ENCODE peak calls at places on chromosomes 1 and 21, in six cellular contexts. One of them, this sample, is unnamed.

GRCh38 chr1:209895709-209896108 is 42.3 kb upstream of the SYT14 start:
- DNase-seq in K562: no peak
- DNase-seq in HepG2: no peak
- DNase-seq in A549: no peak
- DNase-seq in endothelial cell of umbilical vein: peak
- DNase-seq in GM12878: no peak
- DNase-seq in this sample: no peak

GRCh38 chr1:8121261-8122159 is 95.4 kb upstream of the ERRFI1 start:
- DNase-seq in K562: peak
- DNase-seq in GM12878: no peak
- DNase-seq in A549: peak
- DNase-seq in HepG2: peak
- DNase-seq in endothelial cell of umbilical vein: peak
- DNase-seq in this sample: peak

GRCh38 chr1:76381450-76382108 is 307.0 kb downstream of the ST6GALNAC3 start:
- DNase-seq in HepG2: no peak
- DNase-seq in K562: no peak
- DNase-seq in endothelial cell of umbilical vein: no peak
- DNase-seq in A549: no peak
- DNase-seq in GM12878: no peak
- DNase-seq in this sample: no peak

GRCh38 chr1:5876251-5876650 is 116.0 kb downstream of the NPHP4 start:
- DNase-seq in endothelial cell of umbilical vein: no peak
- DNase-seq in K562: no peak
- DNase-seq in HepG2: no peak
- DNase-seq in GM12878: no peak
- DNase-seq in A549: no peak
- DNase-seq in this sample: no peak

GRCh38 chr1:31155216-31155806 is 84.4 kb downstream of the NKAIN1 start:
- DNase-seq in endothelial cell of umbilical vein: peak
- DNase-seq in A549: peak
- DNase-seq in K562: peak
- DNase-seq in GM12878: no peak
- DNase-seq in HepG2: peak
- DNase-seq in this sample: peak

GRCh38 chr21:37800122-37800455 is 116.2 kb downstream of the KCNJ6 start:
- DNase-seq in endothelial cell of umbilical vein: peak
- DNase-seq in K562: no peak
- DNase-seq in GM12878: no peak
- DNase-seq in A549: no peak
- DNase-seq in HepG2: no peak
- DNase-seq in this sample: no peak

GRCh38 chr1:179366093-179366800 is 476 bp downstream of the AXDND1 start:
- DNase-seq in A549: peak
- DNase-seq in K562: no peak
- DNase-seq in endothelial cell of umbilical vein: no peak
- DNase-seq in GM12878: no peak
- DNase-seq in HepG2: no peak
- DNase-seq in this sample: no peak

GRCh38 chr1:6185151-6185550 is 5.0 kb upstream of the CHD5 start:
- DNase-seq in GM12878: no peak
- DNase-seq in endothelial cell of umbilical vein: no peak
- DNase-seq in A549: no peak
- DNase-seq in HepG2: no peak
- DNase-seq in K562: no peak
- DNase-seq in this sample: no peak

GRCh38 chr1:9363061-9363471 is 70.4 kb downstream of the SPSB1 start:
- DNase-seq in HepG2: no peak
- DNase-seq in GM12878: no peak
- DNase-seq in endothelial cell of umbilical vein: no peak
- DNase-seq in K562: no peak
- DNase-seq in A549: no peak
- DNase-seq in this sample: no peak

GRCh38 chr1:245822997-245823396 is 668.2 kb downstream of the KIF26B start:
- DNase-seq in GM12878: no peak
- DNase-seq in K562: no peak
- DNase-seq in A549: peak
- DNase-seq in HepG2: peak
- DNase-seq in endothelial cell of umbilical vein: no peak
- DNase-seq in this sample: peak

GRCh38 chr1:244200596-244200995 is 149.5 kb downstream of the ZBTB18 start:
- DNase-seq in endothelial cell of umbilical vein: no peak
- DNase-seq in HepG2: no peak
- DNase-seq in A549: no peak
- DNase-seq in GM12878: no peak
- DNase-seq in K562: no peak
- DNase-seq in this sample: no peak

GRCh38 chr1:26862781-26863676 is at the start of gene SFN:
- DNase-seq in GM12878: no peak
- DNase-seq in K562: peak
- DNase-seq in endothelial cell of umbilical vein: no peak
- DNase-seq in A549: peak
- DNase-seq in HepG2: peak
- DNase-seq in this sample: peak

GRCh38 chr1:93442276-93442675 is 5.6 kb upstream of the FNBP1L start:
- DNase-seq in A549: peak
- DNase-seq in K562: peak
- DNase-seq in endothelial cell of umbilical vein: no peak
- DNase-seq in GM12878: no peak
- DNase-seq in HepG2: no peak
- DNase-seq in this sample: no peak

GRCh38 chr1:47696404-47696910 is 258.6 kb downstream of the FOXD2 start:
- DNase-seq in K562: no peak
- DNase-seq in A549: no peak
- DNase-seq in GM12878: no peak
- DNase-seq in HepG2: no peak
- DNase-seq in endothelial cell of umbilical vein: peak
- DNase-seq in this sample: no peak

GRCh38 chr1:183887826-183888819 is 83.2 kb downstream of the RGL1 start:
- DNase-seq in GM12878: no peak
- DNase-seq in K562: no peak
- DNase-seq in A549: no peak
- DNase-seq in endothelial cell of umbilical vein: peak
- DNase-seq in HepG2: no peak
- DNase-seq in this sample: no peak

GRCh38 chr1:23196627-23197328 is 20.5 kb downstream of the HTR1D start:
- DNase-seq in K562: no peak
- DNase-seq in GM12878: no peak
- DNase-seq in A549: peak
- DNase-seq in endothelial cell of umbilical vein: peak
- DNase-seq in HepG2: no peak
- DNase-seq in this sample: no peak

GRCh38 chr1:48661726-48662483 is 114.8 kb downstream of the BEND5 start:
- DNase-seq in HepG2: no peak
- DNase-seq in endothelial cell of umbilical vein: no peak
- DNase-seq in K562: no peak
- DNase-seq in GM12878: no peak
- DNase-seq in A549: no peak
- DNase-seq in this sample: peak

GRCh38 chr1:188043536-188044245 is 1214.9 kb downstream of the PLA2G4A start:
- DNase-seq in HepG2: no peak
- DNase-seq in A549: no peak
- DNase-seq in endothelial cell of umbilical vein: peak
- DNase-seq in K562: no peak
- DNase-seq in GM12878: no peak
- DNase-seq in this sample: no peak
- TF ChIP-seq MYC in HepG2: no peak
- TF ChIP-seq MYC in A549: no peak
- TF ChIP-seq MYC in endothelial cell of umbilical vein: no peak
- TF ChIP-seq MYC in K562: no peak
- TF ChIP-seq MYC in GM12878: no peak
- TF ChIP-seq MYC in this sample: no peak

GRCh38 chr1:52727956-52728656 is 1.9 kb downstream of the ZYG11B start:
- DNase-seq in HepG2: no peak
- DNase-seq in A549: no peak
- DNase-seq in endothelial cell of umbilical vein: no peak
- DNase-seq in K562: no peak
- DNase-seq in GM12878: no peak
- DNase-seq in this sample: no peak

GRCh38 chr1:52726265-52727113 is at the start of gene ZYG11B:
- DNase-seq in GM12878: peak
- DNase-seq in A549: peak
- DNase-seq in HepG2: peak
- DNase-seq in K562: peak
- DNase-seq in endothelial cell of umbilical vein: peak
- DNase-seq in this sample: peak

GRCh38 chr1:52723260-52723659 is 3.0 kb upstream of the ZYG11B start:
- DNase-seq in A549: no peak
- DNase-seq in K562: no peak
- DNase-seq in HepG2: no peak
- DNase-seq in GM12878: no peak
- DNase-seq in endothelial cell of umbilical vein: no peak
- DNase-seq in this sample: no peak

GRCh38 chr1:52725903-52726264 is 369 bp upstream of the ZYG11B start:
- DNase-seq in endothelial cell of umbilical vein: no peak
- DNase-seq in GM12878: peak
- DNase-seq in K562: no peak
- DNase-seq in A549: no peak
- DNase-seq in HepG2: no peak
- DNase-seq in this sample: no peak

DNA sequence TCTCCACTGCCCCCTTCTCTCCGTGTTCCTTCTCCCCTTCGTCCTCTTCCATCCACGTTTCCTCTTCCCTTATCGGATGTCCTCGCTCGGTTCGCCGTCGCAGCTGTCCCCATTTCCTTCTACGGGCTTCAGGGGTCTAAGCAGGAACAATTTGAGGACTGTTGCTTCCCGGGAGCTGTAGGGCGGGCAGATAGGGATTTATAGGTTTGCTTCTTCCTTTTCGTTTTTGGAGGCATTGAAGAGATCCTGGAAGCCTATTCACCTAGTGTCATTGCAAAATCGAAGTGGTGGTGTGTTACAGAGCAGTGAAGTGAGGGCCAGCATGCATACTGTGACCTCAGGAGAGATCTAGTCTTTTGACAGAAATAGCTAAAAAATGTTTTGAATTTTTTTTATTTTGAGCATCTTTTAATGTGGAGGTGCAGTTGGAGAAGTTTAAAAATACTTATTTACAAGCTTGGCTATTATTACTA is 897 bp downstream of the ZYG11B start:
- DNase-seq in A549: no peak
- DNase-seq in HepG2: no peak
- DNase-seq in GM12878: no peak
- DNase-seq in K562: peak
- DNase-seq in endothelial cell of umbilical vein: peak
- DNase-seq in this sample: peak
- TF ChIP-seq MYC in A549: no peak
- TF ChIP-seq MYC in HepG2: no peak
- TF ChIP-seq MYC in GM12878: no peak
- TF ChIP-seq MYC in K562: peak
- TF ChIP-seq MYC in endothelial cell of umbilical vein: no peak
- TF ChIP-seq MYC in this sample: no peak

DNA sequence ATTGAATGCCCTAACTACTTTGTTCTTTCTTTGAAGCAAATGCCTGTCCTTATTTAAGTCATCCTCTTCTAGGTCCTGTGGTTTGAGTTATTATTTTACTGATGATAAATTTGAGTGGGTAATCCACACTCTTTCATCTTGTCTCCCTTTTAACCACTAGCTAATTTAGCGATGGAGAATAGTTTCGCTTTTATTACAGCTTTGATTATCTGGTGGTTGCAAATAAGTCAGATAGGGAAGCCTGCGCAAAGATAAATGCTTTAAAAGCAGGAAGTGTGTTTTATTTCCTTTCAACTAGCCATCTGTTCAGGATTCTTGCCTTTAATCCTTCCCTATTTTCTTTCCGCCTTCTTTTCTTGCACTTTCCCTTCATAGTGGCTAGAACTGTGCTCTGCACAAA is 129.0 kb downstream of the TGFB2 start:
- DNase-seq in K562: no peak
- DNase-seq in HepG2: no peak
- DNase-seq in endothelial cell of umbilical vein: peak
- DNase-seq in A549: no peak
- DNase-seq in GM12878: no peak
- DNase-seq in this sample: no peak
- TF ChIP-seq MYC in K562: no peak
- TF ChIP-seq MYC in HepG2: no peak
- TF ChIP-seq MYC in endothelial cell of umbilical vein: no peak
- TF ChIP-seq MYC in A549: no peak
- TF ChIP-seq MYC in GM12878: no peak
- TF ChIP-seq MYC in this sample: no peak

DNA sequence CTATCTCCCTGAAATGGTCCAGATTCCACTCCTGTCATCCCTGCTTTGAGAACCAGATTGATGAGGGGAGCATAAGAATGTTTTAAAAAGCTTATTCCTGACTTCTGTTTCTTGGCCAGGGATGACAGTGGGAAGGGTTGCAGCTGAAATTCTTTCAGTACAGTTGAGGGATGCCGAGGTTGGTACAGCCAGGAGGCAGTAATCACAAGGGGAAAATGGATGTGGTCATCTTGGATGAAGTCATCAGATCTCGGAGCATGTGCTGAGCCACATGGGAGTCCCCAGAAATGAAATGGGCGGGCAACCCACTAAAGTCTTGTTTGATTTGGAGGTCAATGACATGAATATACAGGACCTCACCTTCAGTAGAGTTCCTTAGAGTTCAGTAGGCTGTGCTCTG is 18.7 kb upstream of the PLA2G2E start:
- DNase-seq in A549: no peak
- DNase-seq in GM12878: no peak
- DNase-seq in endothelial cell of umbilical vein: no peak
- DNase-seq in K562: no peak
- DNase-seq in HepG2: no peak
- DNase-seq in this sample: no peak
- TF ChIP-seq MYC in A549: no peak
- TF ChIP-seq MYC in GM12878: no peak
- TF ChIP-seq MYC in endothelial cell of umbilical vein: no peak
- TF ChIP-seq MYC in K562: no peak
- TF ChIP-seq MYC in HepG2: no peak
- TF ChIP-seq MYC in this sample: no peak

DNA sequence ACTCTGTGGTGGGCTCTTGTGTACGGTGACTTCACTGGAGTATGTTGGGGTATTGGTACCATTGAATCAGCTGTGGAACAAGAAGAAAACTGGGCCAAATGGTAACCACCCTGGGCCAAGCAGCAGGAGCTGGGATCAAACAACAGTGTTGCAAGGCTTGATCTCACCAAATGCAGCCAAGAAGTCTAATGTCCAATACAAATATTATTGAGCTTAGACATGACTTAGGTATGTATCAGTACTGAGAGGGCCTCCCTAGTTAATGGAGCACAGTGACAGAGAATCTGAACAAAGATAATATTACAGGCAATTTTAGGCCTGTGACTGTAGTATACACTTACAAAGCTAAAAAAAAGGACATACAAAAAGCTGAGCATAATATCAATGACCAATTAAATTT is 604.8 kb downstream of the PLA2G4A start:
- DNase-seq in K562: no peak
- DNase-seq in GM12878: no peak
- DNase-seq in HepG2: no peak
- DNase-seq in A549: no peak
- DNase-seq in endothelial cell of umbilical vein: no peak
- DNase-seq in this sample: no peak
- TF ChIP-seq MYC in K562: no peak
- TF ChIP-seq MYC in GM12878: no peak
- TF ChIP-seq MYC in HepG2: no peak
- TF ChIP-seq MYC in A549: no peak
- TF ChIP-seq MYC in endothelial cell of umbilical vein: no peak
- TF ChIP-seq MYC in this sample: no peak

GRCh38 chr1:241990040-241990439 is 8.9 kb downstream of the MAP1LC3C start:
- DNase-seq in endothelial cell of umbilical vein: no peak
- DNase-seq in HepG2: no peak
- DNase-seq in GM12878: no peak
- DNase-seq in K562: peak
- DNase-seq in A549: peak
- DNase-seq in this sample: no peak
- TF ChIP-seq MYC in endothelial cell of umbilical vein: no peak
- TF ChIP-seq MYC in HepG2: no peak
- TF ChIP-seq MYC in GM12878: no peak
- TF ChIP-seq MYC in K562: peak
- TF ChIP-seq MYC in A549: no peak
- TF ChIP-seq MYC in this sample: no peak